ENCODE peak calls at places on chromosome 1, in nine cellular contexts. O is stimulated activated CD4-positive, alpha-beta T cell treated with anti-CD3 and anti-CD28 coated beads, Interleukin-12 subunit alpha, Interleukin-12 subunit beta, amount 100 ng/mL, for 4 hours; X is GF-D8; S is hepatocyte; P is EH; J is AG04449; C is activated naive CD4-positive, alpha-beta T cell treated with anti-CD3 and anti-CD28 coated beads, Interleukin-2, amount 50 U/mL, for 16 hours; Q is HCT116; T is lower leg skin. M is an unnamed sample.

GRCh38 chr1:113511269-113511668 is 121.0 kb downstream of the MAGI3 start:
- DNase-seq in O (no peak), X (no peak), S (no peak), P (no peak), J (no peak), C (no peak), Q (no peak), T (no peak), M (no peak)

GRCh38 chr1:15207829-15208429 is 39.1 kb upstream of the FHAD1 start:
- DNase-seq in O (no peak), X (no peak), S (no peak), P (no peak), J (no peak), C (no peak), Q (no peak), T (no peak), M (no peak)

GRCh38 chr1:177848577-177848976 is 121.3 kb downstream of the SEC16B start:
- DNase-seq in O (no peak), X (no peak), S (no peak), P (peak; percentile 53), J (no peak), C (no peak), Q (no peak), T (no peak), M (no peak)

GRCh38 chr1:89762431-89762800 is 58.4 kb upstream of the LRRC8D start:
- DNase-seq in O (no peak), X (no peak), S (no peak), P (no peak), J (no peak), C (no peak), Q (no peak), T (no peak), M (no peak)

GRCh38 chr1:164961714-164962113 is 394.8 kb downstream of the LMX1A start:
- DNase-seq in O (no peak), X (no peak), S (no peak), P (no peak), J (no peak), C (no peak), Q (no peak), T (no peak), M (no peak)

GRCh38 chr1:30706528-30706927 is 16.9 kb downstream of the MATN1 start:
- DNase-seq in O (no peak), X (no peak), S (peak; percentile 46), P (peak; percentile 66), J (no peak), C (no peak), Q (no peak), T (no peak), M (peak; percentile 74)

GRCh38 chr1:92404661-92405060 is 82.1 kb downstream of the GFI1 start:
- DNase-seq in O (no peak), X (no peak), S (no peak), P (peak; percentile 33), J (no peak), C (no peak), Q (no peak), T (no peak), M (no peak)

GRCh38 chr1:157363660-157364140 is 188.6 kb downstream of the FCRL5 start:
- DNase-seq in O (no peak), X (no peak), S (peak; percentile 77), P (peak; percentile 48), J (no peak), C (no peak), Q (peak; percentile 42), T (no peak), M (no peak)

GRCh38 chr1:25109527-25109926 is 122.8 kb downstream of the SYF2 start:
- DNase-seq in O (no peak), X (no peak), S (no peak), P (no peak), J (no peak), C (no peak), Q (no peak), T (no peak), M (no peak)

GRCh38 chr1:228010921-228011320 is 4.1 kb downstream of the WNT3A start:
- DNase-seq in O (no peak), X (no peak), S (no peak), P (no peak), J (no peak), C (no peak), Q (no peak), T (no peak), M (no peak)

GRCh38 chr1:168654198-168654910 is 74.7 kb downstream of the DPT start:
- DNase-seq in O (no peak), X (no peak), S (no peak), P (peak; percentile 4), J (no peak), C (no peak), Q (no peak), T (no peak), M (no peak)

GRCh38 chr1:25626018-25626417 is 9.4 kb downstream of the MAN1C1 start:
- DNase-seq in O (no peak), X (no peak), S (no peak), P (no peak), J (no peak), C (no peak), Q (no peak), T (no peak), M (no peak)

GRCh38 chr1:79692519-79692918 is 686.0 kb upstream of the ADGRL4 start:
- DNase-seq in O (no peak), X (no peak), S (peak; percentile 10), P (no peak), J (no peak), C (no peak), Q (no peak), T (no peak), M (peak; percentile 60)

GRCh38 chr1:154733621-154734020 is 125.6 kb upstream of the ADAR start:
- DNase-seq in O (no peak), X (no peak), S (no peak), P (no peak), J (no peak), C (no peak), Q (no peak), T (no peak), M (no peak)

GRCh38 chr1:232413674-232414073 is 216.3 kb downstream of the SIPA1L2 start:
- DNase-seq in O (no peak), X (no peak), S (no peak), P (no peak), J (no peak), C (no peak), Q (no peak), T (no peak), M (no peak)

GRCh38 chr1:63668298-63668697 is 75.1 kb downstream of the PGM1 start:
- DNase-seq in O (no peak), X (no peak), S (no peak), P (no peak), J (no peak), C (no peak), Q (no peak), T (no peak), M (no peak)

GRCh38 chr1:89552481-89553194 is 28.0 kb downstream of the LRRC8B start:
- DNase-seq in O (no peak), X (peak; percentile 62), S (no peak), P (no peak), J (no peak), C (no peak), Q (no peak), T (no peak), M (no peak)

GRCh38 chr1:203184467-203184866 is 2.0 kb downstream of the CHI3L1 start:
- DNase-seq in O (no peak), X (no peak), S (no peak), P (no peak), J (no peak), C (no peak), Q (no peak), T (no peak), M (no peak)

GRCh38 chr1:168291222-168291824 is 10.6 kb downstream of the TBX19 start:
- DNase-seq in O (no peak), X (no peak), S (no peak), P (no peak), J (no peak), C (no peak), Q (no peak), T (no peak), M (no peak)

GRCh38 chr1:149916927-149917310 is 725 bp downstream of the SV2A start:
- DNase-seq in O (no peak), X (no peak), S (no peak), P (no peak), J (no peak), C (no peak), Q (no peak), T (no peak), M (no peak)

GRCh38 chr1:224340711-224341384 is 10.9 kb upstream of the NVL start:
- DNase-seq in O (peak; percentile 17), X (no peak), S (peak; percentile 37), P (peak; percentile 40), J (no peak), C (peak; percentile 31), Q (no peak), T (no peak), M (no peak)

GRCh38 chr1:212752256-212752933 is 39.2 kb downstream of the NSL1 start:
- DNase-seq in O (no peak), X (peak; percentile 34), S (no peak), P (peak; percentile 56), J (no peak), C (no peak), Q (no peak), T (no peak), M (no peak)

GRCh38 chr1:178938281-178938958 is 67.5 kb upstream of the ANGPTL1 start:
- DNase-seq in O (no peak), X (no peak), S (no peak), P (no peak), J (no peak), C (no peak), Q (no peak), T (peak; percentile 10), M (no peak)